ENCODE peak calls at places on chromosomes 6 and 20, in six cellular contexts. One of them, this sample, is unnamed.

GRCh38 chr6:69771158-69771906 is 25.5 kb downstream of the LMBRD1 start:
- DNase-seq in effector memory CD4-positive, alpha-beta T cell: no peak
- DNase-seq in tibial artery: no peak
- DNase-seq in uterus: no peak
- DNase-seq in right lobe of liver: no peak
- DNase-seq in OCI-LY7: no peak
- DNase-seq in this sample: no peak

GRCh38 chr6:54307412-54308036 is 717 bp upstream of the TINAG start:
- DNase-seq in OCI-LY7: no peak
- DNase-seq in right lobe of liver: no peak
- DNase-seq in uterus: no peak
- DNase-seq in effector memory CD4-positive, alpha-beta T cell: no peak
- DNase-seq in tibial artery: no peak
- DNase-seq in this sample: no peak

GRCh38 chr6:37960139-37960935 is 140.8 kb downstream of the ZFAND3 start:
- DNase-seq in OCI-LY7: no peak
- DNase-seq in tibial artery: no peak
- DNase-seq in effector memory CD4-positive, alpha-beta T cell: no peak
- DNase-seq in uterus: no peak
- DNase-seq in right lobe of liver: no peak
- DNase-seq in this sample: no peak

GRCh38 chr6:11363881-11364576 is 131.6 kb upstream of the NEDD9 start:
- DNase-seq in uterus: no peak
- DNase-seq in tibial artery: no peak
- DNase-seq in effector memory CD4-positive, alpha-beta T cell: peak
- DNase-seq in OCI-LY7: no peak
- DNase-seq in right lobe of liver: no peak
- DNase-seq in this sample: no peak

GRCh38 chr20:31972481-31973386 is 4.8 kb downstream of the XKR7 start:
- DNase-seq in right lobe of liver: no peak
- DNase-seq in tibial artery: no peak
- DNase-seq in effector memory CD4-positive, alpha-beta T cell: no peak
- DNase-seq in uterus: no peak
- DNase-seq in OCI-LY7: no peak
- DNase-seq in this sample: no peak

GRCh38 chr6:41098366-41098765 is 25.6 kb downstream of the NFYA start:
- DNase-seq in effector memory CD4-positive, alpha-beta T cell: no peak
- DNase-seq in uterus: no peak
- DNase-seq in tibial artery: no peak
- DNase-seq in OCI-LY7: no peak
- DNase-seq in right lobe of liver: no peak
- DNase-seq in this sample: no peak

GRCh38 chr20:63556873-63557478 is 3.0 kb downstream of the FNDC11 start:
- DNase-seq in right lobe of liver: no peak
- DNase-seq in effector memory CD4-positive, alpha-beta T cell: no peak
- DNase-seq in OCI-LY7: no peak
- DNase-seq in uterus: no peak
- DNase-seq in tibial artery: no peak
- DNase-seq in this sample: no peak

GRCh38 chr6:31267504-31268371 is 4.2 kb downstream of the HLA-C start:
- DNase-seq in uterus: no peak
- DNase-seq in effector memory CD4-positive, alpha-beta T cell: no peak
- DNase-seq in right lobe of liver: no peak
- DNase-seq in tibial artery: no peak
- DNase-seq in OCI-LY7: no peak
- DNase-seq in this sample: no peak

GRCh38 chr6:132511159-132511835 is 1.6 kb downstream of the STX7 start:
- DNase-seq in tibial artery: peak
- DNase-seq in OCI-LY7: peak
- DNase-seq in effector memory CD4-positive, alpha-beta T cell: no peak
- DNase-seq in right lobe of liver: no peak
- DNase-seq in uterus: no peak
- DNase-seq in this sample: no peak

GRCh38 chr20:44005661-44006060 is 91.0 kb downstream of the TOX2 start:
- DNase-seq in right lobe of liver: no peak
- DNase-seq in effector memory CD4-positive, alpha-beta T cell: no peak
- DNase-seq in uterus: no peak
- DNase-seq in tibial artery: no peak
- DNase-seq in OCI-LY7: no peak
- DNase-seq in this sample: no peak

GRCh38 chr6:126873351-126873750 is 245.1 kb upstream of the RSPO3 start:
- DNase-seq in tibial artery: no peak
- DNase-seq in effector memory CD4-positive, alpha-beta T cell: no peak
- DNase-seq in uterus: no peak
- DNase-seq in right lobe of liver: no peak
- DNase-seq in OCI-LY7: no peak
- DNase-seq in this sample: no peak

GRCh38 chr6:110544472-110544871 is 68.1 kb upstream of the SLC22A16 start:
- DNase-seq in OCI-LY7: no peak
- DNase-seq in tibial artery: no peak
- DNase-seq in uterus: no peak
- DNase-seq in effector memory CD4-positive, alpha-beta T cell: no peak
- DNase-seq in right lobe of liver: no peak
- DNase-seq in this sample: no peak

GRCh38 chr6:138970159-138970558 is 17.9 kb downstream of the REPS1 start:
- DNase-seq in uterus: no peak
- DNase-seq in effector memory CD4-positive, alpha-beta T cell: no peak
- DNase-seq in right lobe of liver: no peak
- DNase-seq in tibial artery: no peak
- DNase-seq in OCI-LY7: no peak
- DNase-seq in this sample: no peak

GRCh38 chr20:24768977-24769675 is 179.9 kb upstream of the CST7 start:
- DNase-seq in effector memory CD4-positive, alpha-beta T cell: no peak
- DNase-seq in tibial artery: no peak
- DNase-seq in uterus: no peak
- DNase-seq in right lobe of liver: peak
- DNase-seq in OCI-LY7: no peak
- DNase-seq in this sample: no peak

GRCh38 chr6:166477647-166478365 is 95.1 kb upstream of the MPC1 start:
- DNase-seq in effector memory CD4-positive, alpha-beta T cell: no peak
- DNase-seq in OCI-LY7: no peak
- DNase-seq in uterus: no peak
- DNase-seq in tibial artery: no peak
- DNase-seq in right lobe of liver: no peak
- DNase-seq in this sample: no peak

GRCh38 chr6:143397229-143398222 is 53.0 kb downstream of the ADAT2 start:
- DNase-seq in effector memory CD4-positive, alpha-beta T cell: peak
- DNase-seq in uterus: peak
- DNase-seq in tibial artery: peak
- DNase-seq in right lobe of liver: peak
- DNase-seq in OCI-LY7: no peak
- DNase-seq in this sample: no peak

GRCh38 chr6:37056439-37057127 is 51.1 kb downstream of the FGD2 start:
- DNase-seq in tibial artery: no peak
- DNase-seq in effector memory CD4-positive, alpha-beta T cell: no peak
- DNase-seq in right lobe of liver: no peak
- DNase-seq in OCI-LY7: no peak
- DNase-seq in uterus: no peak
- DNase-seq in this sample: no peak

GRCh38 chr20:61173267-61173666 is 78.8 kb upstream of the CDH4 start:
- DNase-seq in OCI-LY7: no peak
- DNase-seq in right lobe of liver: no peak
- DNase-seq in uterus: no peak
- DNase-seq in effector memory CD4-positive, alpha-beta T cell: no peak
- DNase-seq in tibial artery: no peak
- DNase-seq in this sample: no peak

GRCh38 chr6:100366419-100366818 is 98.3 kb downstream of the SIM1 start:
- DNase-seq in tibial artery: no peak
- DNase-seq in OCI-LY7: no peak
- DNase-seq in effector memory CD4-positive, alpha-beta T cell: no peak
- DNase-seq in right lobe of liver: no peak
- DNase-seq in uterus: no peak
- DNase-seq in this sample: no peak

GRCh38 chr6:129393659-129394058 is 316.3 kb downstream of the ARHGAP18 start:
- DNase-seq in uterus: no peak
- DNase-seq in right lobe of liver: no peak
- DNase-seq in effector memory CD4-positive, alpha-beta T cell: no peak
- DNase-seq in tibial artery: no peak
- DNase-seq in OCI-LY7: peak
- DNase-seq in this sample: no peak

GRCh38 chr6:27894839-27895762 is 17.1 kb downstream of the OR2B2 start:
- DNase-seq in right lobe of liver: peak
- DNase-seq in OCI-LY7: peak
- DNase-seq in uterus: peak
- DNase-seq in effector memory CD4-positive, alpha-beta T cell: peak
- DNase-seq in tibial artery: peak
- DNase-seq in this sample: peak

GRCh38 chr6:127515234-127515793 is 3.8 kb downstream of the MTCL3 start:
- DNase-seq in right lobe of liver: no peak
- DNase-seq in effector memory CD4-positive, alpha-beta T cell: no peak
- DNase-seq in OCI-LY7: peak
- DNase-seq in tibial artery: no peak
- DNase-seq in uterus: no peak
- DNase-seq in this sample: peak

GRCh38 chr6:18302561-18303439 is 38.5 kb upstream of the DEK start:
- DNase-seq in tibial artery: no peak
- DNase-seq in right lobe of liver: no peak
- DNase-seq in uterus: no peak
- DNase-seq in OCI-LY7: peak
- DNase-seq in effector memory CD4-positive, alpha-beta T cell: no peak
- DNase-seq in this sample: no peak

GRCh38 chr20:62436692-62437091 is 9.4 kb upstream of the RBBP8NL start:
- DNase-seq in tibial artery: no peak
- DNase-seq in OCI-LY7: no peak
- DNase-seq in uterus: no peak
- DNase-seq in effector memory CD4-positive, alpha-beta T cell: no peak
- DNase-seq in right lobe of liver: no peak
- DNase-seq in this sample: no peak
- H3K27ac ChIP-seq in tibial artery: no peak
- H3K27ac ChIP-seq in OCI-LY7: no peak
- H3K27ac ChIP-seq in uterus: no peak
- H3K27ac ChIP-seq in effector memory CD4-positive, alpha-beta T cell: no peak
- H3K27ac ChIP-seq in right lobe of liver: no peak
- H3K27ac ChIP-seq in this sample: no peak

GRCh38 chr6:33162471-33162870 is 29.8 kb downstream of the COL11A2 start:
- DNase-seq in OCI-LY7: no peak
- DNase-seq in effector memory CD4-positive, alpha-beta T cell: no peak
- DNase-seq in right lobe of liver: no peak
- DNase-seq in tibial artery: no peak
- DNase-seq in uterus: no peak
- DNase-seq in this sample: no peak

GRCh38 chr6:33161354-33162320 is 30.6 kb downstream of the COL11A2 start:
- DNase-seq in tibial artery: peak
- DNase-seq in effector memory CD4-positive, alpha-beta T cell: peak
- DNase-seq in right lobe of liver: peak
- DNase-seq in OCI-LY7: peak
- DNase-seq in uterus: peak
- DNase-seq in this sample: peak

GRCh38 chr6:33163540-33163939 is 28.7 kb downstream of the COL11A2 start:
- DNase-seq in OCI-LY7: no peak
- DNase-seq in right lobe of liver: no peak
- DNase-seq in effector memory CD4-positive, alpha-beta T cell: no peak
- DNase-seq in tibial artery: no peak
- DNase-seq in uterus: no peak
- DNase-seq in this sample: no peak

GRCh38 chr6:33160096-33160495 is 32.2 kb downstream of the COL11A2 start:
- DNase-seq in tibial artery: no peak
- DNase-seq in uterus: no peak
- DNase-seq in effector memory CD4-positive, alpha-beta T cell: no peak
- DNase-seq in right lobe of liver: no peak
- DNase-seq in OCI-LY7: no peak
- DNase-seq in this sample: no peak

GRCh38 chr6:33160728-33161323 is 31.4 kb downstream of the COL11A2 start:
- DNase-seq in right lobe of liver: no peak
- DNase-seq in uterus: no peak
- DNase-seq in tibial artery: peak
- DNase-seq in effector memory CD4-positive, alpha-beta T cell: no peak
- DNase-seq in OCI-LY7: no peak
- DNase-seq in this sample: no peak
- H3K27ac ChIP-seq in right lobe of liver: no peak
- H3K27ac ChIP-seq in uterus: no peak
- H3K27ac ChIP-seq in tibial artery: peak
- H3K27ac ChIP-seq in effector memory CD4-positive, alpha-beta T cell: no peak
- H3K27ac ChIP-seq in OCI-LY7: no peak
- H3K27ac ChIP-seq in this sample: peak

DNA sequence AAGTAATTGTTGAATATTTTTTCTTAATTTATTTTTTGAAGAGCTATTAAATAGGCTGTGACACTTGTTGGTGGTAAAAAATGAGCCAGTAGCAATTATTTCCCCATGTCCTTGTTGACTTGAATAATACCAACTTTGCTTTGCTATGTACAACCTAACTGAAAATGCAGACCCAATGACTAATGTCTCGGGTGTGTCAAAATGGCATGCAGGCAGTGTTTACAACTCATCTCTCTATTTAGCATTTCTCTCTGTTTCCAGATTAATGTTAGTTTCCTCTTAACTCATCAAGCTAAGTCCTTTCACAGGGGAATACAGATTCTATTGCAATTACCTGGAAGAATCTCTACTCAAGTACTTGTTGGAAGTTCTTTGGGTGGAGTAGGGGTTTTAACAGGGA is 504.4 kb downstream of the BCKDHB start:
- DNase-seq in effector memory CD4-positive, alpha-beta T cell: no peak
- DNase-seq in right lobe of liver: no peak
- DNase-seq in tibial artery: no peak
- DNase-seq in OCI-LY7: no peak
- DNase-seq in uterus: no peak
- DNase-seq in this sample: no peak
- H3K27ac ChIP-seq in effector memory CD4-positive, alpha-beta T cell: no peak
- H3K27ac ChIP-seq in right lobe of liver: no peak
- H3K27ac ChIP-seq in tibial artery: no peak
- H3K27ac ChIP-seq in OCI-LY7: no peak
- H3K27ac ChIP-seq in uterus: no peak
- H3K27ac ChIP-seq in this sample: no peak

GRCh38 chr6:155152211-155153076 is 111.4 kb upstream of the CLDN20 start:
- DNase-seq in effector memory CD4-positive, alpha-beta T cell: no peak
- DNase-seq in OCI-LY7: peak
- DNase-seq in uterus: no peak
- DNase-seq in tibial artery: no peak
- DNase-seq in right lobe of liver: no peak
- DNase-seq in this sample: no peak

GRCh38 chr6:155155787-155156447 is 107.9 kb upstream of the CLDN20 start:
- DNase-seq in right lobe of liver: no peak
- DNase-seq in OCI-LY7: no peak
- DNase-seq in effector memory CD4-positive, alpha-beta T cell: no peak
- DNase-seq in tibial artery: no peak
- DNase-seq in uterus: no peak
- DNase-seq in this sample: no peak

GRCh38 chr6:155154158-155154830 is 109.5 kb upstream of the CLDN20 start:
- DNase-seq in OCI-LY7: no peak
- DNase-seq in right lobe of liver: no peak
- DNase-seq in uterus: peak
- DNase-seq in effector memory CD4-positive, alpha-beta T cell: no peak
- DNase-seq in tibial artery: no peak
- DNase-seq in this sample: peak

GRCh38 chr6:155158044-155158843 is 105.6 kb upstream of the CLDN20 start:
- DNase-seq in uterus: no peak
- DNase-seq in OCI-LY7: peak
- DNase-seq in effector memory CD4-positive, alpha-beta T cell: no peak
- DNase-seq in tibial artery: no peak
- DNase-seq in right lobe of liver: no peak
- DNase-seq in this sample: no peak

DNA sequence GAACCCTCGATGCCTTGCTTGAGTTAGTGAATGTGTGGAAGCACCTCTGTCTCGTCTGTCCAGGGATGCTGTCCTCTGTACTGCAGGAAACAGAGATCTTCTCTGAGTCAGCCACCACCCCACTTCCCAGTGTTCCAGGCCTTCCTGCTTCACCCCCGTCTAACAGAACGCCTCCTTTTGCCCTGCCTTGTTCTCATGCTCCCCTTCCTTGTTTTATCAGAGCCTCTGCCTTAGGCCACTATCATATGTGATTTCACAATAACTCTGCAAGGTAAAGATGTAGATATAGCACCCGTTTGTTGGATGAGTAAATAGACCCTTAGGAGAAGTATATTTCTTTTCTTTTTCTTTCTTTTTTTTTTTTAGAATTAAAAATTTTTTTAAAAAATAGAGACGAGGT is 106.7 kb upstream of the CLDN20 start:
- DNase-seq in tibial artery: no peak
- DNase-seq in uterus: no peak
- DNase-seq in effector memory CD4-positive, alpha-beta T cell: no peak
- DNase-seq in OCI-LY7: no peak
- DNase-seq in right lobe of liver: no peak
- DNase-seq in this sample: no peak
- H3K27ac ChIP-seq in tibial artery: no peak
- H3K27ac ChIP-seq in uterus: no peak
- H3K27ac ChIP-seq in effector memory CD4-positive, alpha-beta T cell: no peak
- H3K27ac ChIP-seq in OCI-LY7: no peak
- H3K27ac ChIP-seq in right lobe of liver: no peak
- H3K27ac ChIP-seq in this sample: no peak

This sample was measured in caudate nucleus.